ENCODE peak calls at places on chromosomes 11 and 22, in nine cellular contexts. S is ovary; N is endodermal cell; H is BE2C; W is mammary epithelial cell; X is mesendoderm; B is CD8-positive, alpha-beta memory T cell; D is MG63; V is K562. E is an unnamed sample. For H3K27me3, the result is how much of the 10 kb centered on the place peaks cover.

GRCh38 chr11:119093951-119094815 is 7.5 kb downstream of the DPAGT1 start:
- DNase-seq in S (peak), N (peak), H (peak), W (peak), X (no peak), B (peak), D (peak), V (peak), E (no peak)

GRCh38 chr22:35601743-35602633 is 15.1 kb downstream of the MB start:
- DNase-seq in S (no peak), N (no peak), H (no peak), W (peak), X (no peak), B (no peak), D (peak), V (no peak), E (peak)

GRCh38 chr11:92978226-92979111 is 9.0 kb downstream of the MTNR1B start:
- DNase-seq in S (no peak), N (no peak), H (peak), W (peak), X (no peak), B (no peak), D (peak), V (peak), E (peak)

GRCh38 chr11:40100204-40100603 is 1359.2 kb downstream of the LRRC4C start:
- DNase-seq in S (no peak), N (no peak), H (no peak), W (no peak), X (peak), B (no peak), D (no peak), V (no peak), E (no peak)

GRCh38 chr22:18083406-18083805 is 5.6 kb downstream of the PEX26 start:
- DNase-seq in S (no peak), N (no peak), H (no peak), W (no peak), X (no peak), B (no peak), D (no peak), V (no peak), E (no peak)

GRCh38 chr11:131932584-131933360 is 562.4 kb downstream of the NTM start:
- DNase-seq in S (no peak), N (no peak), H (no peak), W (no peak), X (no peak), B (no peak), D (no peak), V (no peak), E (no peak)

GRCh38 chr11:88402192-88402715 is 64.7 kb upstream of the CTSC start:
- DNase-seq in S (no peak), N (no peak), H (no peak), W (peak), X (no peak), B (no peak), D (peak), V (no peak), E (peak)

GRCh38 chr11:128862913-128863660 is 4.0 kb downstream of the KCNJ1 start:
- DNase-seq in S (no peak), N (no peak), H (no peak), W (peak), X (no peak), B (no peak), D (no peak), V (no peak), E (peak)

GRCh38 chr11:134331565-134332188 is at the start of gene GLB1L2:
- DNase-seq in S (peak), N (peak), H (peak), W (peak), X (peak), B (peak), D (peak), V (peak), E (peak)

GRCh38 chr11:15912825-15913224 is 443.5 kb downstream of the SOX6 start:
- DNase-seq in S (no peak), N (peak), H (no peak), W (no peak), X (peak), B (no peak), D (no peak), V (no peak), E (no peak)

GRCh38 chr11:116301141-116301540 is 471.6 kb downstream of the BUD13 start:
- DNase-seq in S (no peak), N (no peak), H (no peak), W (no peak), X (no peak), B (no peak), D (no peak), V (no peak), E (no peak)

GRCh38 chr11:22459053-22459452 is 120.9 kb downstream of the SLC17A6 start:
- DNase-seq in S (no peak), N (no peak), H (no peak), W (peak), X (peak), B (no peak), D (peak), V (no peak), E (peak)

GRCh38 chr22:23756891-23757290 is 2.7 kb upstream of the VPREB3 start:
- DNase-seq in S (no peak), N (no peak), H (no peak), W (no peak), X (no peak), B (no peak), D (no peak), V (no peak), E (no peak)

GRCh38 chr11:94058630-94059029 is 37.5 kb downstream of the HEPHL1 start:
- DNase-seq in S (no peak), N (no peak), H (no peak), W (no peak), X (no peak), B (no peak), D (no peak), V (no peak), E (peak)

GRCh38 chr11:24406389-24406788 is 90.5 kb upstream of the LUZP2 start:
- DNase-seq in S (no peak), N (peak), H (no peak), W (no peak), X (peak), B (no peak), D (no peak), V (no peak), E (no peak)

GRCh38 chr11:41175304-41175972 is 284.0 kb downstream of the LRRC4C start:
- DNase-seq in S (no peak), N (peak), H (no peak), W (peak), X (peak), B (no peak), D (no peak), V (no peak), E (peak)

GRCh38 chr22:45551310-45552016 is 48.8 kb downstream of the FBLN1 start:
- DNase-seq in S (peak), N (peak), H (no peak), W (no peak), X (no peak), B (peak), D (no peak), V (no peak), E (peak)

GRCh38 chr22:37381489-37381888 is 45.8 kb downstream of the ELFN2 start:
- DNase-seq in S (no peak), N (no peak), H (no peak), W (peak), X (no peak), B (no peak), D (peak), V (no peak), E (peak)

GRCh38 chr11:115996125-115996807 is 492.1 kb upstream of the CADM1 start:
- DNase-seq in S (no peak), N (no peak), H (no peak), W (no peak), X (no peak), B (no peak), D (no peak), V (no peak), E (no peak)

GRCh38 chr11:87006035-87006434 is 31.7 kb upstream of the TMEM135 start:
- DNase-seq in S (no peak), N (no peak), H (no peak), W (no peak), X (no peak), B (no peak), D (no peak), V (no peak), E (peak)

GRCh38 chr11:119942583-119943338 is 195.2 kb downstream of the TRIM29 start:
- DNase-seq in S (no peak), N (peak), H (no peak), W (no peak), X (no peak), B (no peak), D (no peak), V (no peak), E (no peak)

GRCh38 chr22:33083212-33083611 is 25.0 kb upstream of the SYN3 start:
- DNase-seq in S (no peak), N (no peak), H (no peak), W (no peak), X (peak), B (no peak), D (no peak), V (no peak), E (peak)

GRCh38 chr11:117217141-117217609 is 14.7 kb downstream of the PCSK7 start:
- DNase-seq in S (peak), N (no peak), H (no peak), W (no peak), X (peak), B (no peak), D (no peak), V (no peak), E (no peak)

GRCh38 chr11:1560618-1561251 is 11.3 kb downstream of the DUSP8 start:
- DNase-seq in S (no peak), N (no peak), H (no peak), W (no peak), X (no peak), B (no peak), D (no peak), V (no peak), E (no peak)

GRCh38 chr22:37016134-37016910 is 2.9 kb downstream of the TST start:
- DNase-seq in S (no peak), N (no peak), H (no peak), W (no peak), X (no peak), B (no peak), D (no peak), V (no peak), E (no peak)

GRCh38 chr11:111303476-111303875 is 5.1 kb downstream of the POU2AF3 start:
- DNase-seq in S (no peak), N (no peak), H (no peak), W (peak), X (no peak), B (no peak), D (peak), V (no peak), E (peak)

GRCh38 chr11:27934830-27935145 is 173.2 kb downstream of the KIF18A start:
- DNase-seq in S (no peak), N (no peak), H (no peak), W (peak), X (peak), B (no peak), D (peak), V (no peak), E (peak)

GRCh38 chr11:1228921-1229451 is 6.1 kb downstream of the MUC5B start:
- DNase-seq in S (no peak), N (peak), H (peak), W (no peak), X (no peak), B (no peak), D (peak), V (no peak), E (no peak)

GRCh38 chr11:133930767-133931448 is 25.9 kb downstream of the IGSF9B start:
- DNase-seq in S (no peak), N (peak), H (peak), W (no peak), X (no peak), B (no peak), D (no peak), V (peak), E (no peak)

GRCh38 chr11:2213890-2214526 is 42.4 kb upstream of the TH start:
- DNase-seq in S (no peak), N (peak), H (no peak), W (no peak), X (no peak), B (no peak), D (no peak), V (no peak), E (no peak)

GRCh38 chr22:41910599-41911291 is 4.1 kb downstream of the SHISA8 start:
- DNase-seq in S (peak), N (peak), H (peak), W (no peak), X (no peak), B (peak), D (no peak), V (no peak), E (no peak)

GRCh38 chr22:41092847-41093371 is 517 bp downstream of the EP300 start:
- DNase-seq in S (no peak), N (peak), H (peak), W (peak), X (peak), B (peak), D (peak), V (no peak), E (peak)

GRCh38 chr11:114501901-114502300 is 57.8 kb downstream of the NXPE1 start:
- DNase-seq in S (no peak), N (no peak), H (no peak), W (peak), X (no peak), B (no peak), D (no peak), V (no peak), E (peak)

GRCh38 chr11:68905421-68906360 is 2.0 kb downstream of the IGHMBP2 start:
- DNase-seq in S (no peak), N (no peak), H (no peak), W (peak), X (peak), B (no peak), D (no peak), V (no peak), E (no peak)
- H3K4me3 ChIP-seq in S (no peak), N (peak), H (peak), W (peak), X (no peak), B (no peak), D (peak), V (peak), E (no peak)

GRCh38 chr11:122863704-122864326 is 18.7 kb upstream of the JHY start:
- DNase-seq in S (peak), N (peak), H (peak), W (no peak), X (no peak), B (no peak), D (peak), V (peak), E (peak)
- H3K27me3 ChIP-seq in S (under half), N (under half), H (under half), W (under half), X (under half), B (under half), D (under half), V (under half), E (under half)

DNA sequence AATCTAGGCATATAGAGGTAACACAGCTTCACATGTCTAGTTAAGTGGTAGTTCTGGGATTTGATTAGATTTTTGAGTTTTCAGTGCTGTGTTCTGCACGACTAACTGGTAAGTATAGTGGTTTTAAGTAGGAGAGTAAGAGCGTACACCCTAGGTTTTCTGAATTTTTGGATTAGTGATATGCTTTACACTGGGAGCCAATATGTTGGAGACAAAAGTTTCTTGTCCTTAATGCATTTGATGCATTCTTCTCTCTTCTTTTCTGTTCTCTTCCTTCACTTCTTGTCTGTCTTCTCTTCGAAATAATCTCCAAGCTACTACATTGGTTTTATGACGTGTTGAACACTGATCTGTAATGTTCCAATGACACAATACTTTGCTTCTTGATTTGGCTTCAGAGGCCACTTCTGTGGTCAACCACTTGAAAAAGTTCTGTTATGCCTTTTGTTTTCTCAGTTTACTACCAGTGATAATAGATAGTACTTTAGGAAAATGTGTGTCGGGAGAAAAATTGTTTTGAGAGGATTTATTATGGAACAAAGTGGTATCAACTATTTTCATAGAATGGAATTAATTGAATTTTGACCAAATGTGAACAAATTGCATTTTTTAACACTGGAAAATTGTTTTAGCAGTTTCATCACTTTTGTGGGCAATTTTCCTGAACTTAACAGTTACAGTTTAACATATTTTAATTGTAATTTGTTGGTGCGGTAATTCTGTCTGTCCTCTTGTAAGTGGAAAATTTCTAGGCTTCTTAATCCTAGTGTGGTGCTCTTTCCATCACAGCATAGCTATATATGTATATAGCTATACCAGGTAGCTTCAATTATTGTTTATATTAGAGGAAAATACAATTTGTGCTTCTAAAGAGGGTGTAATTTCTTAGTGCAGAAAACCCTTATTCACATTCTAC is 2.6 kb downstream of the PDE3B start:
- DNase-seq in S (no peak), N (no peak), H (no peak), W (no peak), X (no peak), B (peak), D (no peak), V (no peak), E (no peak)
- H3K4me3 ChIP-seq in S (peak), N (peak), H (peak), W (no peak), X (no peak), B (peak), D (no peak), V (peak), E (no peak)

GRCh38 chr11:8335683-8336082 is 72.0 kb upstream of the LMO1 start:
- DNase-seq in S (no peak), N (no peak), H (no peak), W (no peak), X (no peak), B (no peak), D (no peak), V (no peak), E (peak)

GRCh38 chr11:8338138-8338537 is 74.5 kb upstream of the LMO1 start:
- DNase-seq in S (peak), N (peak), H (peak), W (no peak), X (peak), B (no peak), D (peak), V (peak), E (no peak)

GRCh38 chr11:8337115-8337386 is 73.4 kb upstream of the LMO1 start:
- DNase-seq in S (no peak), N (no peak), H (no peak), W (no peak), X (no peak), B (no peak), D (no peak), V (no peak), E (no peak)

GRCh38 chr11:8336356-8337114 is 72.9 kb upstream of the LMO1 start:
- DNase-seq in S (no peak), N (peak), H (no peak), W (peak), X (peak), B (no peak), D (no peak), V (no peak), E (peak)

GRCh38 chr11:8337396-8337795 is 73.7 kb upstream of the LMO1 start:
- DNase-seq in S (no peak), N (no peak), H (no peak), W (no peak), X (no peak), B (no peak), D (no peak), V (no peak), E (no peak)
- H3K27me3 ChIP-seq in S (under half), N (under half), H (under half), W (under half), X (under half), B (under half), D (under half), V (half or more), E (under half)

DNA sequence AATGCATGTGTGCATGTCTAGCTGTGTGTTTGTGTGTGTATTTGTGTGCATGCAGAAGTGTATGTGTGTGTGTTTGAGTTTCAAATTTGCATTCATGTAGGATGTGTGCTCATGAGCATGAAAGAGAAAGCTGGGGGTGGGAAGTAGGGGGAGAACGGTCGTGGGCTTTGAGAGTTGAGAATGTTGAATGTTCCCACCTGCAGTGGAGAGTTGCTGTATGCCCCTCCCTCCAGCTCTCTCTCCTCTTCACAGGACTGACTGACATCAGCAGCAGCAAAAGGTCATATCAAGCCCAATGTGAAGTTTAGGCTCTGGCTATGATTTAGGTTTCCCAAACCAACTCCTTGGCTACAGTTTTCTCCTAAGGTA is 63.8 kb upstream of the RRAS2 start:
- DNase-seq in S (no peak), N (no peak), H (no peak), W (no peak), X (peak), B (no peak), D (peak), V (no peak), E (no peak)
- H3K4me3 ChIP-seq in S (no peak), N (no peak), H (no peak), W (no peak), X (no peak), B (no peak), D (no peak), V (no peak), E (no peak)

GRCh38 chr11:37511425-37511933 is 913.4 kb upstream of the RAG2 start:
- DNase-seq in S (no peak), N (no peak), H (no peak), W (peak), X (no peak), B (no peak), D (no peak), V (no peak), E (peak)

GRCh38 chr11:37505406-37505805 is 907.4 kb upstream of the RAG2 start:
- DNase-seq in S (no peak), N (peak), H (no peak), W (peak), X (peak), B (no peak), D (no peak), V (no peak), E (peak)

GRCh38 chr11:37506516-37506915 is 908.5 kb upstream of the RAG2 start:
- DNase-seq in S (no peak), N (no peak), H (no peak), W (no peak), X (peak), B (no peak), D (no peak), V (no peak), E (no peak)

GRCh38 chr11:37512156-37512780 is 914.2 kb upstream of the RAG2 start:
- DNase-seq in S (no peak), N (no peak), H (no peak), W (no peak), X (no peak), B (no peak), D (no peak), V (no peak), E (peak)

GRCh38 chr11:37509471-37509870 is 911.4 kb upstream of the RAG2 start:
- DNase-seq in S (no peak), N (no peak), H (no peak), W (peak), X (no peak), B (no peak), D (no peak), V (no peak), E (peak)
- H3K27me3 ChIP-seq in S (under half), N (under half), H (under half), W (under half), X (under half), B (under half), D (under half), V (under half), E (under half)